ENCODE peak calls at places on chromosomes 12 and 14, in five cellular contexts. M is HT1080, A is H9, N is GM23338, Y is M059J. O is an unnamed sample.

GRCh38 chr14:61435563-61436337 is 114.4 kb downstream of the PRKCH start:
- DNase-seq in M (no peak), A (no peak), N (no peak), Y (no peak), O (no peak)

GRCh38 chr12:66176105-66176504 is 6.3 kb upstream of the TMBIM4 start:
- DNase-seq in M (no peak), A (no peak), N (no peak), Y (no peak), O (no peak)

GRCh38 chr12:122659579-122659978 is 43.6 kb downstream of the HCAR2 start:
- DNase-seq in M (no peak), A (no peak), N (no peak), Y (peak; percentile 38), O (no peak)

GRCh38 chr14:60327447-60328331 is 78.7 kb downstream of the PPM1A start:
- DNase-seq in M (no peak), A (peak; percentile 51), N (peak; percentile 69), Y (no peak), O (peak; percentile 80)

GRCh38 chr12:93111791-93112208 is 182.7 kb upstream of the EEA1 start:
- DNase-seq in M (no peak), A (no peak), N (no peak), Y (no peak), O (peak; percentile 56)

GRCh38 chr12:57461904-57462306 is 2.3 kb downstream of the GLI1 start:
- DNase-seq in M (peak; percentile 48), A (no peak), N (no peak), Y (no peak), O (no peak)

GRCh38 chr14:51738754-51739153 is 87.0 kb downstream of the FRMD6 start:
- DNase-seq in M (no peak), A (peak; percentile 80), N (peak; percentile 76), Y (no peak), O (peak; percentile 16)

GRCh38 chr12:10227648-10228047 is 15.0 kb downstream of the GABARAPL1 start:
- DNase-seq in M (no peak), A (no peak), N (no peak), Y (no peak), O (no peak)

GRCh38 chr12:3259976-3260375 is 182.8 kb downstream of the TSPAN9 start:
- DNase-seq in M (no peak), A (no peak), N (no peak), Y (no peak), O (no peak)

GRCh38 chr12:131692431-131692830 is 18.5 kb upstream of the SFSWAP start:
- DNase-seq in M (no peak), A (no peak), N (no peak), Y (no peak), O (no peak)

GRCh38 chr12:94336201-94336915 is 123.3 kb downstream of the CEP83 start:
- DNase-seq in M (no peak), A (no peak), N (no peak), Y (no peak), O (no peak)

GRCh38 chr14:70887207-70888150 is 19.8 kb upstream of the PCNX1 start:
- DNase-seq in M (no peak), A (no peak), N (no peak), Y (peak; percentile 24), O (no peak)

GRCh38 chr12:54301428-54302045 is 722 bp upstream of the NFE2 start:
- DNase-seq in M (no peak), A (peak; percentile 73), N (peak; percentile 88), Y (no peak), O (peak; percentile 79)

GRCh38 chr12:92784356-92784755 is 81.6 kb downstream of the PLEKHG7 start:
- DNase-seq in M (no peak), A (no peak), N (no peak), Y (no peak), O (no peak)

GRCh38 chr12:13173012-13173441 is 23.5 kb upstream of the EMP1 start:
- DNase-seq in M (no peak), A (no peak), N (no peak), Y (peak; percentile 64), O (peak; percentile 68)